ENCODE peak calls at places on chromosome 16, in six cellular contexts. Z, J, R, W, Y and K are unnamed samples.

GRCh38 chr16:24178496-24178895 is 77.6 kb upstream of the CACNG3 start:
- DNase-seq in Z (no peak), J (peak; percentile 8), R (no peak), W (no peak), Y (no peak), K (no peak)

GRCh38 chr16:57807968-57808528 is 5.8 kb upstream of the KIFC3 start:
- DNase-seq in Z (peak; percentile 92), J (peak; percentile 42), R (peak; percentile 45), W (peak; percentile 53), Y (peak; percentile 94), K (peak; percentile 8)

GRCh38 chr16:57690782-57691471 is 3.7 kb upstream of the DRC7 start:
- DNase-seq in Z (no peak), J (no peak), R (no peak), W (no peak), Y (no peak), K (no peak)

GRCh38 chr16:69166946-69167930 is 19.7 kb upstream of the SNTB2 start:
- DNase-seq in Z (no peak), J (no peak), R (no peak), W (no peak), Y (peak; percentile 68), K (no peak)

GRCh38 chr16:26521626-26522025 is 545.1 kb upstream of the C16orf82 start:
- DNase-seq in Z (no peak), J (no peak), R (no peak), W (no peak), Y (no peak), K (no peak)

GRCh38 chr16:12573730-12574383 is 229.8 kb downstream of the CPPED1 start:
- DNase-seq in Z (peak; percentile 59), J (peak; percentile 66), R (peak; percentile 17), W (no peak), Y (peak; percentile 82), K (peak; percentile 18)

GRCh38 chr16:2497641-2498040 is 16.1 kb upstream of the ATP6V0C start:
- DNase-seq in Z (no peak), J (no peak), R (no peak), W (no peak), Y (no peak), K (no peak)

GRCh38 chr16:81137012-81137335 is 40.8 kb upstream of the GCSH start:
- DNase-seq in Z (peak; percentile 37), J (no peak), R (no peak), W (no peak), Y (no peak), K (no peak)

GRCh38 chr16:21264226-21265036 is 13.7 kb downstream of the CRYM start:
- DNase-seq in Z (peak; percentile 43), J (no peak), R (no peak), W (no peak), Y (no peak), K (no peak)

GRCh38 chr16:55437627-55438026 is 41.4 kb upstream of the MMP2 start:
- DNase-seq in Z (peak; percentile 63), J (no peak), R (no peak), W (peak; percentile 0), Y (no peak), K (no peak)

GRCh38 chr16:84561291-84561690 is 56.6 kb downstream of the COTL1 start:
- DNase-seq in Z (no peak), J (no peak), R (no peak), W (no peak), Y (no peak), K (no peak)

GRCh38 chr16:13478991-13479390 is 441.0 kb upstream of the ERCC4 start:
- DNase-seq in Z (no peak), J (no peak), R (no peak), W (no peak), Y (no peak), K (no peak)

GRCh38 chr16:4675864-4676786 is 17.2 kb upstream of the NUDT16L1 start:
- DNase-seq in Z (no peak), J (no peak), R (peak; percentile 55), W (no peak), Y (no peak), K (no peak)

GRCh38 chr16:23302045-23302956 is at the start of gene SCNN1B:
- DNase-seq in Z (no peak), J (no peak), R (no peak), W (no peak), Y (no peak), K (peak; percentile 16)

GRCh38 chr16:7561908-7562405 is 229.3 kb downstream of the RBFOX1 start:
- DNase-seq in Z (no peak), J (no peak), R (no peak), W (no peak), Y (no peak), K (no peak)

GRCh38 chr16:87163637-87164036 is 153.6 kb downstream of the C16orf95 start:
- DNase-seq in Z (no peak), J (no peak), R (no peak), W (no peak), Y (no peak), K (no peak)

GRCh38 chr16:66481943-66482390 is 54.9 kb downstream of the BEAN1 start:
- DNase-seq in Z (no peak), J (no peak), R (no peak), W (no peak), Y (no peak), K (no peak)

GRCh38 chr16:1909661-1910231 is 8.5 kb downstream of the HS3ST6 start:
- DNase-seq in Z (no peak), J (no peak), R (no peak), W (no peak), Y (no peak), K (no peak)

GRCh38 chr16:56513972-56514371 is 5.9 kb downstream of the BBS2 start:
- DNase-seq in Z (peak; percentile 61), J (peak; percentile 74), R (peak; percentile 23), W (peak; percentile 36), Y (peak; percentile 79), K (peak; percentile 70)

GRCh38 chr16:20001856-20002707 is 71.6 kb downstream of the GPR139 start:
- DNase-seq in Z (no peak), J (no peak), R (no peak), W (no peak), Y (no peak), K (no peak)

GRCh38 chr16:11251525-11252481 is 4.2 kb downstream of the SOCS1 start:
- DNase-seq in Z (peak; percentile 41), J (no peak), R (peak; percentile 49), W (peak; percentile 53), Y (peak; percentile 59), K (no peak)

GRCh38 chr16:306911-307370 is 24.0 kb downstream of the PDIA2 start:
- DNase-seq in Z (no peak), J (no peak), R (no peak), W (no peak), Y (no peak), K (no peak)

GRCh38 chr16:72111653-72112451 is 18.2 kb downstream of the DHX38 start:
- DNase-seq in Z (no peak), J (no peak), R (no peak), W (no peak), Y (peak; percentile 14), K (no peak)

GRCh38 chr16:76293980-76294690 is 16.9 kb downstream of the CNTNAP4 start:
- DNase-seq in Z (no peak), J (no peak), R (no peak), W (no peak), Y (no peak), K (no peak)

GRCh38 chr16:83994087-83994486 is 26.0 kb downstream of the NECAB2 start:
- DNase-seq in Z (peak; percentile 94), J (no peak), R (no peak), W (peak; percentile 79), Y (peak; percentile 69), K (no peak)

GRCh38 chr16:11163761-11164261 is 92.2 kb downstream of the SOCS1 start:
- DNase-seq in Z (no peak), J (no peak), R (no peak), W (no peak), Y (no peak), K (no peak)

GRCh38 chr16:73711441-73712080 is 585.1 kb upstream of the PSMD7 start:
- DNase-seq in Z (no peak), J (no peak), R (no peak), W (no peak), Y (no peak), K (no peak)

GRCh38 chr16:67236551-67237395 is 9.8 kb downstream of the TMEM208 start:
- DNase-seq in Z (peak; percentile 86), J (peak; percentile 83), R (peak; percentile 77), W (no peak), Y (peak; percentile 72), K (no peak)

GRCh38 chr16:49645263-49645662 is 210.6 kb downstream of the ZNF423 start:
- DNase-seq in Z (no peak), J (no peak), R (no peak), W (no peak), Y (no peak), K (no peak)

GRCh38 chr16:88656291-88656980 is 5.6 kb upstream of the CYBA start:
- DNase-seq in Z (no peak), J (no peak), R (no peak), W (no peak), Y (peak; percentile 75), K (no peak)